ENCODE peak calls at places on chromosomes 6 and 20, in seven cellular contexts. N, L, X, A, T, J and D are unnamed samples.

GRCh38 chr6:160431231-160431630 is 83.1 kb downstream of the SLC22A3 start:
- DNase-seq in N (no peak), L (peak; percentile 100), X (no peak), A (no peak), T (no peak), J (no peak), D (no peak)

GRCh38 chr6:124870611-124871201 is 91.5 kb upstream of the RNF217 start:
- DNase-seq in N (no peak), L (peak; percentile 78), X (no peak), A (no peak), T (no peak), J (peak; percentile 46), D (no peak)

GRCh38 chr6:11315743-11316437 is 83.4 kb upstream of the NEDD9 start:
- DNase-seq in N (no peak), L (peak; percentile 96), X (no peak), A (no peak), T (no peak), J (peak; percentile 95), D (no peak)

GRCh38 chr6:163427498-163428254 is 13.2 kb downstream of the QKI start:
- DNase-seq in N (no peak), L (peak; percentile 88), X (no peak), A (no peak), T (no peak), J (peak; percentile 87), D (no peak)

GRCh38 chr6:31270788-31271640 is 878 bp downstream of the HLA-C start:
- DNase-seq in N (peak; percentile 67), L (peak; percentile 44), X (peak; percentile 95), A (peak; percentile 87), T (no peak), J (peak; percentile 47), D (peak; percentile 26)

GRCh38 chr20:37552415-37552814 is 24.7 kb upstream of the BLCAP start:
- DNase-seq in N (no peak), L (no peak), X (no peak), A (no peak), T (no peak), J (no peak), D (no peak)

GRCh38 chr20:34331838-34332237 is 28.7 kb upstream of the AHCY start:
- DNase-seq in N (no peak), L (no peak), X (no peak), A (no peak), T (no peak), J (no peak), D (no peak)

GRCh38 chr6:17962436-17963031 is 24.9 kb downstream of the KIF13A start:
- DNase-seq in N (peak; percentile 37), L (peak; percentile 91), X (no peak), A (no peak), T (no peak), J (no peak), D (peak; percentile 74)

GRCh38 chr6:125415921-125416320 is 114.2 kb upstream of the HDDC2 start:
- DNase-seq in N (no peak), L (peak; percentile 12), X (no peak), A (no peak), T (no peak), J (no peak), D (no peak)

GRCh38 chr6:150877928-150878327 is 12.4 kb downstream of the MTHFD1L start:
- DNase-seq in N (peak; percentile 44), L (no peak), X (no peak), A (no peak), T (no peak), J (no peak), D (no peak)

GRCh38 chr6:122831511-122831910 is 42.5 kb downstream of the SMPDL3A start:
- DNase-seq in N (no peak), L (no peak), X (no peak), A (no peak), T (no peak), J (no peak), D (no peak)

GRCh38 chr6:85684125-85684808 is 41.6 kb upstream of the SYNCRIP start:
- DNase-seq in N (no peak), L (no peak), X (no peak), A (no peak), T (no peak), J (no peak), D (no peak)

GRCh38 chr6:13068558-13069210 is 259.7 kb downstream of the TBC1D7 start:
- DNase-seq in N (no peak), L (no peak), X (no peak), A (no peak), T (no peak), J (peak; percentile 63), D (no peak)

GRCh38 chr20:49230021-49230420 is 10.8 kb downstream of the DDX27 start:
- DNase-seq in N (no peak), L (no peak), X (peak; percentile 61), A (no peak), T (no peak), J (no peak), D (peak; percentile 33)

GRCh38 chr6:54308677-54309315 is 555 bp downstream of the TINAG start:
- DNase-seq in N (no peak), L (no peak), X (no peak), A (no peak), T (no peak), J (no peak), D (no peak)

GRCh38 chr20:39041067-39041466 is 78.9 kb downstream of the DHX35 start:
- DNase-seq in N (no peak), L (no peak), X (no peak), A (no peak), T (no peak), J (no peak), D (no peak)

GRCh38 chr20:33305591-33306057 is 22.6 kb downstream of the BPIFB1 start:
- DNase-seq in N (no peak), L (no peak), X (no peak), A (no peak), T (no peak), J (no peak), D (no peak)

GRCh38 chr6:3882865-3883264 is 33.7 kb downstream of the FAM50B start:
- DNase-seq in N (no peak), L (peak; percentile 97), X (no peak), A (no peak), T (no peak), J (no peak), D (no peak)

GRCh38 chr20:44959082-44959895 is 908 bp downstream of the TOMM34 start:
- DNase-seq in N (no peak), L (peak; percentile 47), X (no peak), A (no peak), T (no peak), J (peak; percentile 76), D (no peak)

GRCh38 chr6:11645016-11645415 is 107.5 kb downstream of the TMEM170B start:
- DNase-seq in N (no peak), L (peak; percentile 53), X (no peak), A (no peak), T (no peak), J (no peak), D (no peak)

GRCh38 chr6:142542704-142543233 is 241.0 kb downstream of the ADGRG6 start:
- DNase-seq in N (no peak), L (peak; percentile 66), X (no peak), A (peak; percentile 36), T (no peak), J (no peak), D (no peak)

GRCh38 chr6:19454999-19455392 is 382.2 kb upstream of the ID4 start:
- DNase-seq in N (no peak), L (no peak), X (no peak), A (no peak), T (no peak), J (no peak), D (no peak)

GRCh38 chr20:3686867-3687321 is 5.1 kb upstream of the ADAM33 start:
- DNase-seq in N (no peak), L (peak; percentile 97), X (no peak), A (peak; percentile 58), T (peak; percentile 49), J (no peak), D (no peak)

DNA sequence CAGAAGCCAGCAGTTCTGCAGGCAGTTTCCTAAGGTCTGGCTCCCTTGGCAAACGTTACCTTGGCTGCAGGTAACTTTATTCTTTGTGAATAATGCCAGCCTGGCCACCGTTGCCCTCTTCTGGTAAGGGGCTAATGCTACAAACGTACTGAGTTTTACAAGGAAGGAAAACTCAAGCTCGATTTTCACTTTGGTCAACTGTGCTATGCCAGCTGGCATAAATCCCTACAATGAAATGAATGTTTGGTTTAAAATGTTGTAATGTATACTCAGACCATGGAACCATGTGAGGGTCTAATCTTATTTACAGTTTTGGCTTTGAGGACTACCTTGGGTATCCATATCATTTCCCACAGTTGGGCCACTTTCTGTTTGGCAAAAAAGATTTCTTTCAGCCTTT is 101.4 kb downstream of the SLX4IP start:
- DNase-seq in N (peak; percentile 74), L (peak; percentile 64), X (no peak), A (peak; percentile 40), T (no peak), J (peak; percentile 41), D (peak; percentile 28)
- TF ChIP-seq CTCF in N (peak; percentile 27), L (peak; percentile 55), X (no peak), A (peak; percentile 2), T (no peak), J (peak; percentile 49), D (peak; percentile 18)

GRCh38 chr6:22412994-22413393 is 116.2 kb upstream of the PRL start:
- DNase-seq in N (no peak), L (no peak), X (no peak), A (no peak), T (no peak), J (no peak), D (no peak)
- TF ChIP-seq CTCF in N (no peak), L (no peak), X (no peak), A (no peak), T (no peak), J (no peak), D (no peak)

GRCh38 chr20:64223526-64224067 is 32.0 kb upstream of the PCMTD2 start:
- DNase-seq in N (no peak), L (peak; percentile 9), X (no peak), A (no peak), T (no peak), J (peak; percentile 13), D (peak; percentile 88)
- TF ChIP-seq CTCF in N (no peak), L (no peak), X (no peak), A (no peak), T (no peak), J (peak; percentile 6), D (peak; percentile 56)

GRCh38 chr6:169019727-169020491 is 233.7 kb downstream of the THBS2 start:
- DNase-seq in N (no peak), L (no peak), X (no peak), A (no peak), T (no peak), J (no peak), D (no peak)
- TF ChIP-seq CTCF in N (no peak), L (peak; percentile 18), X (no peak), A (no peak), T (no peak), J (no peak), D (no peak)

GRCh38 chr6:117311310-117311709 is 46.0 kb downstream of the VGLL2 start:
- DNase-seq in N (no peak), L (no peak), X (no peak), A (no peak), T (no peak), J (no peak), D (no peak)

DNA sequence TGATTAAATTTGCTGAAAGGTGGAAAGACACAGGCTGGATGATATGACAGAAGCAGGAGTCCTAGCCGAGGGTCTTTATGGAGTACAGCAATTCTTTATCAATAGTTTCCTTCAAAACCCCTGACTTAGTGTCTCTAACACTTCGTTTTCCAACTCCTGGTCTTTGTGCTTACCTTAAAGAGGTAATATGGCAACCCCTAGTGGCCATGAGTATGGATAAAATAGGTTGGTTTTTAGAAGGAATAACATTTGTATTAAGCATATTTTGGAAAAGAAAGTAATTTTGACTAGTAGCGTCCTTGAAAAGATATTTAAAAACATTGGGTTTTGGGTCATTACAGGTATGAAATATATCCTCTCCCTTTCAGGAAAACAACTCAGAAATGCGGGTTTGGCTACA is 51.9 kb downstream of the VGLL2 start:
- DNase-seq in N (no peak), L (peak; percentile 21), X (no peak), A (no peak), T (no peak), J (no peak), D (no peak)
- TF ChIP-seq CTCF in N (peak; percentile 12), L (peak; percentile 32), X (no peak), A (no peak), T (no peak), J (no peak), D (peak; percentile 23)